ENCODE peak calls at places on chromosomes 13 and 19, in ten cellular contexts. P is fibroblast of lung, X is spleen, M is GOT3, H is NCI-H1436, O is fibroblast of the aortic adventitia, J is mucosa of gallbladder, Q is NCI-H510A, E is NCI-H748 treated with DMSO at 0.1 percent for 48 hours, F is A172. A is an unnamed sample.
A peak's percentile ranks its signal among the peaks of the same experiment; 100 is the strongest.

GRCh38 chr19:50679177-50680125 is 30.2 kb downstream of the C19orf81 start:
- DNase-seq in P (peak; percentile 42), X (peak; percentile 92), M (peak; percentile 7), H (peak; percentile 58), O (peak; percentile 60), J (peak; percentile 78), Q (no peak), E (peak; percentile 25), F (peak; percentile 91), A (peak; percentile 54)

GRCh38 chr19:2208975-2209374 is 27.2 kb downstream of the PLEKHJ1 start:
- DNase-seq in P (no peak), X (no peak), M (no peak), H (no peak), O (no peak), J (no peak), Q (no peak), E (no peak), F (no peak), A (no peak)

GRCh38 chr19:14632286-14632685 is 42.4 kb downstream of the ADGRE3 start:
- DNase-seq in P (no peak), X (no peak), M (no peak), H (no peak), O (peak; percentile 2), J (no peak), Q (no peak), E (no peak), F (peak; percentile 49), A (no peak)

GRCh38 chr13:89897681-89898080 is 1449.8 kb upstream of the MIR17HG start:
- DNase-seq in P (no peak), X (no peak), M (no peak), H (no peak), O (no peak), J (no peak), Q (no peak), E (no peak), F (no peak), A (no peak)

GRCh38 chr13:44160549-44161278 is 212.9 kb upstream of the SERP2 start:
- DNase-seq in P (no peak), X (no peak), M (no peak), H (no peak), O (peak; percentile 18), J (no peak), Q (no peak), E (no peak), F (no peak), A (no peak)

GRCh38 chr13:106233336-106233735 is 302.1 kb downstream of the EFNB2 start:
- DNase-seq in P (no peak), X (no peak), M (no peak), H (no peak), O (no peak), J (no peak), Q (no peak), E (no peak), F (no peak), A (no peak)

GRCh38 chr19:34375598-34375997 is 10.6 kb downstream of the GPI start:
- DNase-seq in P (no peak), X (no peak), M (no peak), H (no peak), O (no peak), J (no peak), Q (no peak), E (no peak), F (no peak), A (no peak)

GRCh38 chr19:46392252-46392801 is 21.0 kb downstream of the CCDC8 start:
- DNase-seq in P (no peak), X (peak; percentile 65), M (no peak), H (no peak), O (peak; percentile 67), J (no peak), Q (no peak), E (no peak), F (no peak), A (no peak)

GRCh38 chr19:45569619-45570421 is 14.8 kb downstream of the OPA3 start:
- DNase-seq in P (peak; percentile 19), X (peak; percentile 89), M (no peak), H (no peak), O (peak; percentile 39), J (peak; percentile 65), Q (no peak), E (peak; percentile 59), F (no peak), A (peak; percentile 37)

GRCh38 chr19:5075603-5076002 is 106.7 kb downstream of the KDM4B start:
- DNase-seq in P (no peak), X (no peak), M (no peak), H (no peak), O (no peak), J (no peak), Q (no peak), E (no peak), F (no peak), A (peak; percentile 6)

GRCh38 chr13:109665781-109666249 is 120.6 kb downstream of the IRS2 start:
- DNase-seq in P (no peak), X (no peak), M (no peak), H (no peak), O (no peak), J (no peak), Q (no peak), E (no peak), F (no peak), A (no peak)

GRCh38 chr13:98743377-98743776 is 9.1 kb downstream of the SLC15A1 start:
- DNase-seq in P (no peak), X (no peak), M (no peak), H (no peak), O (no peak), J (peak; percentile 31), Q (no peak), E (no peak), F (no peak), A (no peak)

GRCh38 chr13:80224468-80224867 is 116.5 kb downstream of the SPRY2 start:
- DNase-seq in P (peak; percentile 78), X (no peak), M (no peak), H (no peak), O (peak; percentile 43), J (no peak), Q (no peak), E (no peak), F (peak; percentile 59), A (no peak)

A was measured in activated gamma-delta T cell treated with anti-CD3 and anti-CD28 coated beads, Interleukin-2, amount 50 U/mL, for 16 hours.